ENCODE peak calls at places on chromosomes 16 and 17, in four cellular contexts. Q is GM04504; K is stimulated activated CD4-positive, alpha-beta T cell treated with anti-CD3 and anti-CD28 coated beads, Interleukin-1b, Interleukin-23, amount 100 ng/mL, for 24 hours; R is GM23248. H is an unnamed sample.

GRCh38 chr17:38333635-38334295 is 10.0 kb downstream of the GPR179 start:
- DNase-seq in Q (no peak), K (no peak), R (peak; percentile 38), H (peak; percentile 44)

GRCh38 chr16:50680907-50681885 is at the start of gene SNX20:
- DNase-seq in R (no peak), Q (no peak), K (no peak), H (no peak)

GRCh38 chr17:61149862-61150362 is 249.7 kb upstream of the TBX2 start:
- DNase-seq in K (no peak), Q (no peak), R (no peak), H (peak; percentile 9)

GRCh38 chr17:8609910-8610309 is 20.6 kb downstream of the MYH10 start:
- DNase-seq in R (no peak), Q (no peak), K (no peak), H (no peak)

GRCh38 chr17:50221500-50222480 is 20.4 kb upstream of the COL1A1 start:
- DNase-seq in Q (no peak), K (no peak), R (peak; percentile 95), H (no peak)

GRCh38 chr17:80182118-80182844 is 12.5 kb downstream of the CARD14 start:
- DNase-seq in K (no peak), R (no peak), Q (no peak), H (no peak)

GRCh38 chr17:59375858-59376257 is 44.4 kb downstream of the YPEL2 start:
- DNase-seq in K (no peak), R (peak; percentile 33), Q (no peak), H (no peak)

GRCh38 chr16:66927012-66927436 is 1.7 kb upstream of the RRAD start:
- DNase-seq in R (peak; percentile 94), Q (peak; percentile 83), K (no peak), H (peak; percentile 52)

GRCh38 chr17:77475012-77475976 is 334.5 kb downstream of the SEC14L1 start:
- DNase-seq in K (no peak), Q (peak; percentile 69), R (peak; percentile 90), H (no peak)

GRCh38 chr16:5003828-5004227 is 29.9 kb downstream of the NAGPA start:
- DNase-seq in Q (no peak), K (no peak), R (no peak), H (no peak)

GRCh38 chr16:11665071-11665491 is 3.2 kb upstream of the SNN start:
- DNase-seq in R (no peak), K (no peak), Q (no peak), H (no peak)

GRCh38 chr17:80822700-80823410 is 168.8 kb upstream of the CHMP6 start:
- DNase-seq in R (no peak), K (no peak), Q (no peak), H (no peak)

GRCh38 chr17:82876149-82876548 is 36.3 kb upstream of the ZNF750 start:
- DNase-seq in R (peak; percentile 80), K (no peak), Q (no peak), H (no peak)

GRCh38 chr16:78584991-78585390 is 485.5 kb downstream of the WWOX start:
- DNase-seq in R (no peak), K (no peak), Q (no peak), H (no peak)

GRCh38 chr16:16120382-16121184 is 102.7 kb downstream of the ABCC6 start:
- DNase-seq in R (no peak), K (no peak), Q (no peak), H (no peak)

GRCh38 chr17:58692239-58693055 is at the start of gene RAD51C:
- DNase-seq in Q (peak; percentile 58), R (peak; percentile 91), K (peak; percentile 70), H (peak; percentile 90)

GRCh38 chr16:9854665-9855064 is 327.6 kb downstream of the GRIN2A start:
- DNase-seq in R (peak; percentile 55), Q (no peak), K (no peak), H (no peak)

GRCh38 chr16:76193851-76194620 is 83.2 kb upstream of the CNTNAP4 start:
- DNase-seq in K (no peak), Q (no peak), R (no peak), H (no peak)

GRCh38 chr17:41869426-41869825 is 4.2 kb upstream of the KLHL11 start:
- DNase-seq in K (no peak), Q (no peak), R (no peak), H (no peak)

GRCh38 chr16:50153648-50154368 is 702 bp downstream of the TENT4B start:
- DNase-seq in Q (no peak), K (no peak), R (peak; percentile 56), H (peak; percentile 34)